ENCODE peak calls at places on chromosomes 5 and 9, in four cellular contexts. One of them, this sample, is unnamed.

GRCh38 chr9:133513214-133514088 is 11.3 kb downstream of the MYMK start:
- DNase-seq in lung: no peak
- DNase-seq in OCI-LY7: no peak
- DNase-seq in astrocyte: no peak
- DNase-seq in this sample: no peak

GRCh38 chr5:91206734-91207133 is 176.4 kb downstream of the ARRDC3 start:
- DNase-seq in lung: no peak
- DNase-seq in OCI-LY7: no peak
- DNase-seq in astrocyte: peak
- DNase-seq in this sample: no peak

GRCh38 chr5:134146651-134147544 is 29.9 kb downstream of the SKP1 start:
- DNase-seq in lung: no peak
- DNase-seq in OCI-LY7: no peak
- DNase-seq in astrocyte: no peak
- DNase-seq in this sample: no peak

GRCh38 chr5:36660397-36661049 is 54.1 kb downstream of the SLC1A3 start:
- DNase-seq in lung: no peak
- DNase-seq in OCI-LY7: no peak
- DNase-seq in astrocyte: no peak
- DNase-seq in this sample: no peak

GRCh38 chr5:16930487-16930886 is 5.6 kb downstream of the MYO10 start:
- DNase-seq in lung: no peak
- DNase-seq in OCI-LY7: no peak
- DNase-seq in astrocyte: no peak
- DNase-seq in this sample: no peak

GRCh38 chr9:76162751-76163500 is 231.3 kb downstream of the RFK start:
- DNase-seq in lung: no peak
- DNase-seq in OCI-LY7: no peak
- DNase-seq in astrocyte: peak
- DNase-seq in this sample: no peak

GRCh38 chr5:73963021-73963420 is 337.0 kb downstream of the ARHGEF28 start:
- DNase-seq in lung: no peak
- DNase-seq in OCI-LY7: no peak
- DNase-seq in astrocyte: peak
- DNase-seq in this sample: peak

GRCh38 chr5:101943784-101944183 is 352.3 kb downstream of the SLCO4C1 start:
- DNase-seq in lung: no peak
- DNase-seq in OCI-LY7: peak
- DNase-seq in astrocyte: no peak
- DNase-seq in this sample: no peak

GRCh38 chr5:10831416-10831815 is 70.4 kb upstream of the DAP start:
- DNase-seq in lung: no peak
- DNase-seq in OCI-LY7: no peak
- DNase-seq in astrocyte: peak
- DNase-seq in this sample: no peak

DNA sequence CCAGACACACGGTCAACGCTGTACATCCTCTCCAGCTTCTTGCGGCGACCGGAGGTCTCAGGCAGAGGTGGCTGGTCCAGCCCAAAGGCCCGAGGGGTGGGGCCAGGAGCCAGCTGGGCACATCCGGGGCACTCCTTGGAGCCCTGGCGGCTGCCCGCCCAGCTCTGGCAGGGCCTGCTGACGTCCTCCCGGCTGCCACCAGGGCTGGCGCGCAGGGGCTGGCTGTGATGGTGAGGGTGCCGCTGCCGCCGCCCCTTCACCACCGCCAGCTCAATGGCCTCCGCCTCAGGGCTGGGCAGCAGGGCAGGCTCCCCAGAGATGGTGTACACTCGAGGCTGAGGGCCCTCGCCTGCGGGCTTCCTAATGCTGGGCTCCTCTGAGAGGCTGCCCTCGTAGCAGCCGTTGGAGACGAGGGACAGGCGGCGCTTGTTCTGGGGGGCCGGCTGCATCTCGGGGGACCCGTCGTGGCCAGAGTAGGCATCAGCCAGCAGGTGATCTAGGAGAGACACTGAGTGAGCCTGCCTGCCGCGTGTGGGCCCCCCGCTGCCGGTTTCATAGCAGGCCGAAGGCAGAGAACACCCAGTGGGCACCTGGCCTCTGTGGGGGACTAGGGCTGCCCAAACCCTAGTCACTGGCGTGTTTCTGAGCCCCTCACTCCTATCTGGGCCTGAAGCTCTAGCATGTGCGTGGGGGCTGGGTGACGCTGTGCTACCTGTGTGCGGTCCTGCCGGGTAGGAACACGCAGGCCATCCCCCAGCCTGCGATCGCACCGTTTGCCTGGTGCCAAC is 1.5 kb downstream of the NSMF start:
- DNase-seq in lung: no peak
- DNase-seq in OCI-LY7: no peak
- DNase-seq in astrocyte: no peak
- DNase-seq in this sample: no peak
- H3K27ac ChIP-seq in lung: no peak
- H3K27ac ChIP-seq in OCI-LY7: no peak
- H3K27ac ChIP-seq in astrocyte: no peak
- H3K27ac ChIP-seq in this sample: no peak

GRCh38 chr5:14771972-14772371 is 99.6 kb downstream of the ANKH start:
- DNase-seq in lung: no peak
- DNase-seq in OCI-LY7: no peak
- DNase-seq in astrocyte: no peak
- DNase-seq in this sample: no peak

GRCh38 chr5:14771195-14771594 is 100.4 kb downstream of the ANKH start:
- DNase-seq in lung: no peak
- DNase-seq in OCI-LY7: no peak
- DNase-seq in astrocyte: no peak
- DNase-seq in this sample: no peak

GRCh38 chr5:14768838-14769365 is 102.7 kb downstream of the ANKH start:
- DNase-seq in lung: no peak
- DNase-seq in OCI-LY7: no peak
- DNase-seq in astrocyte: no peak
- DNase-seq in this sample: no peak

GRCh38 chr5:14766591-14766990 is 102.1 kb downstream of the OTULIN start:
- DNase-seq in lung: no peak
- DNase-seq in OCI-LY7: no peak
- DNase-seq in astrocyte: no peak
- DNase-seq in this sample: no peak

DNA sequence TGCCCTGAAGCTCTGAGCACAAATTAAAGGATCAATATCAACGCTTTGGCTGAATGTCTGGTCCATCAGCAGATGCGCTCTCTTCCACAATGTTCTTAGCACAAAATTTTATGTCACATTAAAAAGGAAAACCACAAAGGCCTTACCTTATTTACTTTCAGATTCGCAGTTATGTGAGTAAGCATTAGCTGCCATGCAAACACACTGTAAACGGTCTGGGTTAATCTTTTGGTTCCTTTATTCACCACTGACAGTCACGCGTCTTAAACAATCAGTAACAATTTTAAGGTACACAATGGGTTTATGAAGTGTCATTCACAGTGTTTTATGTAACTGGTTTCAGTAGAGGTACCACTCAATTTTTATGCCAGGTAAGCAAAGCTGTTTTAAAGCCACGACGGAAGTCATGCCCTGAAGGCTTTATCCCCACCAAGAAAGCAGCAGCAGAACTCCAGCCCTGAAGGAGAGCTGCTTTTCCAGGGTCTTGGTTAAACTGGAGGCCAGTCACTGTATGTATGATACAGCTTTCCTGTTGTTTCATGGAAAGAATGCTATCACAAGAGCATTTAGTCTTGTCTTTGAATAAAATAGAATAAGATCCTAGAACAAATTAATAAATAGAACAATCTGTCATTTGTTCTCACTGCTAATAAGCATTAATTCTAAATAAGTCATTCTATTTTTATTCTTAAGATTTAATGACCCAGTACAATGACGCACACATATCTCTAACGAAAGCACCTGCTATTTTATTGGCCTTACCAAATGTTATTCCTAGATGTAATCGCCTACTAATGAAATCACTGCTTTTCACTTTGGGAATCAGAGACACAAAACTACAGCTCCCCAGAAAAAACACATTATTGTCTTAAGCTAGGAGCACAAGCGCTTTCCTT is 103.4 kb downstream of the ANKH start:
- DNase-seq in lung: no peak
- DNase-seq in OCI-LY7: no peak
- DNase-seq in astrocyte: no peak
- DNase-seq in this sample: no peak
- H3K27ac ChIP-seq in lung: no peak
- H3K27ac ChIP-seq in OCI-LY7: no peak
- H3K27ac ChIP-seq in astrocyte: no peak
- H3K27ac ChIP-seq in this sample: no peak

DNA sequence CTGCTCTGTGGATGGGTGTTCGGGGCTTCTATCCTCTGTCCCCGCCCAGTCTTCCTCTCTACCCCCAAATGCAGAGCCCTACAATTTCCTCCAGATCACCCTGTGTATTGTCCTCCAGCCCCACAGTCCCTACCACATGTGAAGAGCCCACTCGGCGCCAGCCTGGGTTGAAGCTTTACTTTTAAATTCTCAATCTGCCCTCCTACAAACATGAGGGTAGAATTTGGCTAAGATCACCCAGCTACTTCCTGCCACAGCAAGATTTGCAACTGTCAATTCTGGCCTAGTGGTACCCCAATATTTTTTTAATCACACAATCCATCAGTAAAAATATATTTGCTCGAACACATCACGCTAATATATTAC is 3.9 kb downstream of the AKNA start:
- DNase-seq in lung: no peak
- DNase-seq in OCI-LY7: no peak
- DNase-seq in astrocyte: no peak
- DNase-seq in this sample: no peak
- H3K27ac ChIP-seq in lung: peak
- H3K27ac ChIP-seq in OCI-LY7: peak
- H3K27ac ChIP-seq in astrocyte: no peak
- H3K27ac ChIP-seq in this sample: no peak

DNA sequence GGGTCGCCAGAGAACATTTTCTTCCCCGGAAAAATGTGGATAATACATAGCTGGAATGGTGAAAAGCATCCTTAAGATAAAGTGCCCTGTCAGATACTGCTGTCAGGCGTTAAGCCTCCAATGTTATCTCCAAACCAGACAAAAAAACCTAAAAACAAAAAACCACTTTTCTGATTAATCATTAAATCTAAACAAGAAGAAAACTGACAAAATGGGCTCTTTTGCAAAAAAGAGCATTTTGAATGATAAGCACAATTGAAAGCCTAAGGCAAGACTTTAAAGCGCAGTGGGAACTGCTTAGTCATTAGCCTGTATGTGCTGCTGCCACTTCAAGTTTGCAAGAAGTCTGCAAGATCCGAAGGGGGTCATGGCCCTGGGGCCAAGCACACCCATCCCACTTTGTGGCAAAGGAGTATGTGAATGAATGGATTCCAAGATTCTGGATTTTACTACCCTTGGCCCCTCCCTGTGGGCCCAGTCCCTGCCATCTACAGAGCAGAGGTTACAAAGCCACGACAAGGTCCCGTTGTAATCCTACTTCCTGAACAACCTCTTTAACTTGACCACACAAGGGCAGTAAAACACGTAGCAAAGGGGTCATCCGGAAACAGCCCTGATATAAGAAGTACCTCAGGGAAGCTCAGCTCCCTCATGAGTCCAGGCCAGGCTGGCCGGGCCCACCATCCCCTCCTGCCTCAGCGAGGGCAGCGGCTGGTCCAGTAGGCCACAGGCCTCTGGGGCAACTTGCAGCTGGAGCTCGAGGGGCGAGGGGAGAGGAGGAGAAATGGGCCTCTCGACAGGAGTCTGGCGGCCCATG is 29.7 kb downstream of the SHB start:
- DNase-seq in lung: no peak
- DNase-seq in OCI-LY7: no peak
- DNase-seq in astrocyte: no peak
- DNase-seq in this sample: peak
- H3K27ac ChIP-seq in lung: no peak
- H3K27ac ChIP-seq in OCI-LY7: no peak
- H3K27ac ChIP-seq in astrocyte: peak
- H3K27ac ChIP-seq in this sample: peak

DNA sequence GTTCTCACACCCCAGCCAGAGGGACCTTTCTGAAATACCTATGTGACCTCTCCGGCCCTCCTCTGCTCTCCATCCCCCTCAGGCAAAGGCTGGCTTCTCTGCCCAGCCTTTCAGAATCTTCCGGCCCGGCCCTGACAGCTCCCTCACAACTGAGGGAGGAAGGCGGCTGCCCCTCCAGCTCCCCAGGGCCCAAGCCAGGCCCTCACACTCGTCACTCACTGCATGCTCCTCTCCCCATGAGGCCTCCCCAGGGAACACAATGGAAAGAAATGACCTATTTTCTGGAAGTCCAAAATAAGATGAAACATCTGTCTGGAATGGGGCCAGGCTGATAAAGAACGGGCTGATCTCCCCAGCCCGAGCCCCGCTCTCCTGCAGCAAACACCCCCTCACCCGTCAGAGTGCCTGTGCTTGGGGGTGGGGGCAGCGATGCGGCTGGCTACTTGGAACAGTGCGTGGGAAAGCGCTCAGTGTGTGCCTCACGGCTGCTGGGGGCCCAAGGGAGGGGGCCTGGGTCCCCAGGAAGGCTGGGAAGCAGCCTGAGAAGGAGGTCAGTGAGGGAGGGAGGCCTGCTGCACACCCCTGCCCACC is 11.3 kb downstream of the PDGFRB start:
- DNase-seq in lung: peak
- DNase-seq in OCI-LY7: no peak
- DNase-seq in astrocyte: peak
- DNase-seq in this sample: no peak
- H3K27ac ChIP-seq in lung: peak
- H3K27ac ChIP-seq in OCI-LY7: no peak
- H3K27ac ChIP-seq in astrocyte: peak
- H3K27ac ChIP-seq in this sample: no peak

This sample was measured in PC-9.